ENCODE peak calls at places on chromosome 17, in eight cellular contexts. C is uterus, J is ascending aorta, Q is body of pancreas, T is mammary epithelial cell, Y is GM23248, N is tibial nerve, M is A673. S is an unnamed sample.

GRCh38 chr17:60959011-60959410 is 281.4 kb downstream of the BCAS3 start:
- DNase-seq in C (no peak), J (no peak), Q (no peak), T (no peak), Y (no peak), N (no peak), M (no peak), S (no peak)

GRCh38 chr17:8935194-8935593 is 30.3 kb downstream of the PIK3R5 start:
- DNase-seq in C (no peak), J (no peak), Q (no peak), T (peak; percentile 93), Y (peak; percentile 26), N (no peak), M (no peak), S (no peak)

GRCh38 chr17:57408064-57408811 is 151.9 kb downstream of the MSI2 start:
- DNase-seq in C (no peak), J (no peak), Q (no peak), T (no peak), Y (no peak), N (no peak), M (no peak), S (no peak)

GRCh38 chr17:73901661-73902415 is 257.6 kb upstream of the SDK2 start:
- DNase-seq in C (no peak), J (no peak), Q (peak; percentile 63), T (peak; percentile 3), Y (peak; percentile 12), N (peak; percentile 21), M (peak; percentile 49), S (peak; percentile 75)

GRCh38 chr17:57619061-57619937 is 125.8 kb downstream of the CCDC182 start:
- DNase-seq in C (no peak), J (no peak), Q (no peak), T (no peak), Y (peak; percentile 72), N (no peak), M (no peak), S (no peak)

GRCh38 chr17:15464629-15465028 is 2.8 kb downstream of the CDRT4 start:
- DNase-seq in C (no peak), J (no peak), Q (no peak), T (no peak), Y (peak; percentile 25), N (no peak), M (no peak), S (no peak)

GRCh38 chr17:27296427-27296979 is 2.6 kb downstream of the WSB1 start:
- DNase-seq in C (no peak), J (no peak), Q (no peak), T (peak; percentile 79), Y (peak; percentile 90), N (no peak), M (no peak), S (no peak)

GRCh38 chr17:37079735-37080134 is 131.0 kb downstream of the AATF start:
- DNase-seq in C (no peak), J (no peak), Q (no peak), T (peak; percentile 48), Y (peak; percentile 60), N (no peak), M (no peak), S (no peak)

GRCh38 chr17:66964930-66965800 is 658 bp downstream of the CACNG4 start:
- DNase-seq in C (no peak), J (no peak), Q (peak; percentile 52), T (no peak), Y (no peak), N (no peak), M (peak; percentile 59), S (peak; percentile 52)

DNA sequence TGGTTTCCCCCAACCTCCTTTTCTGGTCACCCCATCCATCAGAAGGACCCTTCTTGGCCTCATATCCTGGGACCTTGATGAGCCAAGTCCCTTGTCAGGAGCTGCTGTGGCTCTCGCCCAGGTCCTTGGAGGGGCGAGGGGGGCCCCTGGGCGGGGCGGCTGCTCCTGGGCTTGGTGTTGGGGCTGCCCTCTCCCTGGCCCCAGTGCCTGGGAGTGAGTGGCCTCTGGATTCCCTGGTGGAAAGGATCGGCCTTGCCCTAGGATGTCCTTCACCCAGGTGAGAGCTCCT is 6.2 kb upstream of the NOTUM start:
- DNase-seq in C (no peak), J (no peak), Q (no peak), T (no peak), Y (no peak), N (no peak), M (no peak), S (no peak)
- H3K4me3 ChIP-seq in C (no peak overlapping the region), J (no peak overlapping the region), Q (no peak overlapping the region), T (no peak overlapping the region), Y (no peak overlapping the region), N (no peak overlapping the region), M (no peak overlapping the region), S (no peak overlapping the region)

DNA sequence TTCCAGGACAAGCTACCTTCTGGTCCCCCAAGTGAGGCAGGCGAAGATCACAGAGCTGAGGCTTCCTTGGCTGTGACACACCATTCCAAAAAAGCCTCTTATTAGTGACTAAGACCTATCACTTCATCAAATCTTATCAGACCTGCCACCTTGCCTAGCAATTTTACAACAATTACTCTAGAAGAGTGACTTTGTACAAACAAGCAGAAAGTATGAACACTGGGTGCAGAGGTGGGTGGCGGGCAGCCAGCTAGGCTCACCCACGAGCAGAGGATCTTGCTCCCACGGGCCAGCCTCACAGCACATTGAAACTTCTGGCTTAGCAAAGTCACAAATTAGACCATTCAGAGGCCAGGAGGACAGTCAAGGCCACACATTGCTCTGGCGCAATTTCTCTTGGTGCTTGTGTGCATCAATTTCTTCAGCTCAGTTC is 2.2 kb upstream of the ICAM2 start:
- DNase-seq in C (no peak), J (peak; percentile 59), Q (peak; percentile 53), T (no peak), Y (no peak), N (no peak), M (no peak), S (no peak)
- H3K4me1 ChIP-seq in C (no peaks in the 10 kb centered on the region), J (no peaks in the 10 kb centered on the region), Q (peaks cover 36% of the 10 kb centered on the region), T (no peaks in the 10 kb centered on the region), Y (no peaks in the 10 kb centered on the region), N (no peaks in the 10 kb centered on the region), M (no peaks in the 10 kb centered on the region), S (peaks cover 24% of the 10 kb centered on the region)

GRCh38 chr17:62794666-62794971 is 13.5 kb downstream of the MARCHF10 start:
- DNase-seq in C (no peak), J (peak; percentile 38), Q (no peak), T (no peak), Y (no peak), N (no peak), M (no peak), S (no peak)

GRCh38 chr17:62792122-62792800 is 15.9 kb downstream of the MARCHF10 start:
- DNase-seq in C (no peak), J (peak; percentile 42), Q (peak; percentile 28), T (peak; percentile 60), Y (peak; percentile 91), N (no peak), M (no peak), S (no peak)

GRCh38 chr17:62791235-62792121 is 16.6 kb downstream of the MARCHF10 start:
- DNase-seq in C (no peak), J (peak; percentile 24), Q (no peak), T (peak; percentile 28), Y (peak; percentile 88), N (no peak), M (no peak), S (no peak)

GRCh38 chr17:62790554-62790953 is 17.6 kb downstream of the MARCHF10 start:
- DNase-seq in C (no peak), J (peak; percentile 12), Q (no peak), T (peak; percentile 39), Y (peak; percentile 94), N (no peak), M (no peak), S (no peak)

DNA sequence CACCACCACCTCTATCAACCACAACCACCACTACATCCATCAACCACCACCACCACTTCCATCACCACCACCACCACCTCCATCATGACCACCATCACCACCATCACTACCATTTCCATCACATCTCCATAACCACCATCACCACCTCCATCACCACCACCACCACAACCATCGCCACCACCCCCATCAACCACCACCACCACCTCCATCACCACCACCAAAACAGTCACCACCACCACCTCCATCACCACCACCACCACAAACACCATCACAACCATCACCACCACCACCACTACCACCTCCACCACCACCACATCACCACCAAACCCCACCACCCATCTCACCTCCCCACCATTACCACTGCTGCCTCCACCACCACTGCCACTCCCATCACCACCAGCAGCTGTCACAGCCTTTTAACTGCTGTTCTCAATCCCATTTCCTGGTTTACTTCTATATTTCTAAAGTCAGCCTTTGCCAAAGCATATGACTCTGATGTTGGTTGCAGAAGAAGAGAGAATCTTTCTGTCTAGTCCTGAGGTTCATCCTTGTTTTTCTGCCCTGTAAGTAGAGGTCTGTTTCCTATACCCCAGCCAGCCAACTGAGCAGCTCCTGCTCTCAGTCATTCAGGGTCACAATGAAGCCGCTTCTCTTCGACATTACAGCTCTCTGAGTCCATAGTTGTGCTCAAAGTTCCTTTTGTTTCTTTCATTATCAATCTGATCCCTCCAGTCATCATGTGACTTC is 14.0 kb downstream of the MARCHF10 start:
- DNase-seq in C (no peak), J (peak; percentile 28), Q (no peak), T (no peak), Y (no peak), N (no peak), M (no peak), S (no peak)
- H3K4me3 ChIP-seq in C (no peak overlapping the region), J (no peak overlapping the region), Q (no peak overlapping the region), T (no peak overlapping the region), Y (no peak overlapping the region), N (no peak overlapping the region), M (no peak overlapping the region), S (no peak overlapping the region)

GRCh38 chr17:17082878-17083277 is 40.6 kb downstream of the MPRIP start:
- DNase-seq in C (no peak), J (no peak), Q (peak; percentile 0), T (no peak), Y (no peak), N (no peak), M (no peak), S (no peak)

GRCh38 chr17:17087424-17088103 is 45.3 kb downstream of the MPRIP start:
- DNase-seq in C (no peak), J (no peak), Q (peak; percentile 43), T (no peak), Y (no peak), N (no peak), M (no peak), S (no peak)

GRCh38 chr17:17084317-17084835 is 42.1 kb downstream of the MPRIP start:
- DNase-seq in C (no peak), J (no peak), Q (peak; percentile 0), T (no peak), Y (no peak), N (no peak), M (no peak), S (no peak)

GRCh38 chr17:17086585-17086984 is 44.3 kb downstream of the MPRIP start:
- DNase-seq in C (no peak), J (no peak), Q (peak; percentile 0), T (no peak), Y (no peak), N (no peak), M (no peak), S (no peak)

GRCh38 chr17:17084941-17085340 is 42.7 kb downstream of the MPRIP start:
- DNase-seq in C (no peak), J (no peak), Q (no peak), T (no peak), Y (no peak), N (no peak), M (no peak), S (no peak)
- H3K4me1 ChIP-seq in C (peaks cover 18% of the 10 kb centered on the region), J (peaks cover 6% of the 10 kb centered on the region), Q (peaks cover 24% of the 10 kb centered on the region), T (peaks cover 23% of the 10 kb centered on the region), Y (peaks cover 3% of the 10 kb centered on the region), N (no peaks in the 10 kb centered on the region), M (peaks cover 8% of the 10 kb centered on the region), S (peaks cover 60% of the 10 kb centered on the region)

GRCh38 chr17:55576237-55576998 is 65.2 kb upstream of the SMIM36 start:
- DNase-seq in C (peak; percentile 67), J (no peak), Q (no peak), T (peak; percentile 81), Y (peak; percentile 92), N (peak; percentile 41), M (no peak), S (no peak)
- H3K4me3 ChIP-seq in C (peak overlapping the region; percentile 25), J (no peak overlapping the region), Q (no peak overlapping the region), T (peak overlapping the region; percentile 30), Y (peak overlapping the region; percentile 69), N (peak overlapping the region; percentile 37), M (peak overlapping the region; percentile 22), S (peak overlapping the region; percentile 36)